ENCODE peak calls at places on chromosomes 12 and 14, in four cellular contexts. One of them, this sample, is unnamed.

GRCh38 chr12:94795520-94795919 is 145.2 kb upstream of the TMCC3 start:
- DNase-seq in IMR-90: peak; percentile 53
- DNase-seq in A549: peak; percentile 41
- DNase-seq in HepG2: no peak
- DNase-seq in this sample: no peak

GRCh38 chr12:131042848-131043245 is 89.1 kb downstream of the ADGRD1 start:
- DNase-seq in IMR-90: no peak
- DNase-seq in A549: no peak
- DNase-seq in HepG2: no peak
- DNase-seq in this sample: no peak

GRCh38 chr12:130977046-130977758 is 23.5 kb downstream of the ADGRD1 start:
- DNase-seq in IMR-90: no peak
- DNase-seq in HepG2: no peak
- DNase-seq in A549: no peak
- DNase-seq in this sample: no peak

GRCh38 chr14:90795744-90796143 is 20.5 kb downstream of the TTC7B start:
- DNase-seq in IMR-90: peak; percentile 93
- DNase-seq in HepG2: no peak
- DNase-seq in A549: no peak
- DNase-seq in this sample: no peak

GRCh38 chr12:58914457-58914856 is 5.8 kb downstream of the LRIG3 start:
- DNase-seq in A549: no peak
- DNase-seq in IMR-90: no peak
- DNase-seq in HepG2: no peak
- DNase-seq in this sample: no peak

GRCh38 chr14:68295316-68295816 is 475.8 kb downstream of the RAD51B start:
- DNase-seq in HepG2: peak; percentile 98
- DNase-seq in IMR-90: no peak
- DNase-seq in A549: no peak
- DNase-seq in this sample: peak; percentile 94

GRCh38 chr14:85250369-85250768 is 279.6 kb upstream of the FLRT2 start:
- DNase-seq in A549: no peak
- DNase-seq in IMR-90: no peak
- DNase-seq in HepG2: no peak
- DNase-seq in this sample: no peak

GRCh38 chr14:55071870-55072640 is 20.6 kb downstream of the MAPK1IP1L start:
- DNase-seq in IMR-90: peak; percentile 94
- DNase-seq in HepG2: no peak
- DNase-seq in A549: no peak
- DNase-seq in this sample: no peak

GRCh38 chr14:43476822-43477221 is 1030.3 kb downstream of the FSCB start:
- DNase-seq in IMR-90: no peak
- DNase-seq in HepG2: no peak
- DNase-seq in A549: no peak
- DNase-seq in this sample: no peak

GRCh38 chr12:113467154-113467513 is 4.5 kb downstream of the LHX5 start:
- DNase-seq in HepG2: no peak
- DNase-seq in IMR-90: no peak
- DNase-seq in A549: no peak
- DNase-seq in this sample: no peak

GRCh38 chr14:93031505-93032300 is 84.0 kb downstream of the ITPK1 start:
- DNase-seq in IMR-90: no peak
- DNase-seq in A549: no peak
- DNase-seq in HepG2: no peak
- DNase-seq in this sample: no peak

GRCh38 chr12:10395390-10395998 is 5.7 kb upstream of the KLRK1 start:
- DNase-seq in A549: peak; percentile 38
- DNase-seq in IMR-90: peak; percentile 71
- DNase-seq in HepG2: peak; percentile 85
- DNase-seq in this sample: no peak

GRCh38 chr12:95788637-95789036 is 1.9 kb downstream of the NTN4 start:
- DNase-seq in A549: no peak
- DNase-seq in HepG2: no peak
- DNase-seq in IMR-90: peak; percentile 68
- DNase-seq in this sample: no peak

GRCh38 chr12:108333898-108334699 is 5.0 kb downstream of the CMKLR1 start:
- DNase-seq in IMR-90: peak; percentile 15
- DNase-seq in HepG2: no peak
- DNase-seq in A549: no peak
- DNase-seq in this sample: no peak

GRCh38 chr12:49279706-49280159 is 14.9 kb downstream of the TUBA1C start:
- DNase-seq in A549: no peak
- DNase-seq in HepG2: peak; percentile 56
- DNase-seq in IMR-90: no peak
- DNase-seq in this sample: no peak

GRCh38 chr12:115661103-115661502 is 616.4 kb downstream of the MED13L start:
- DNase-seq in HepG2: no peak
- DNase-seq in IMR-90: no peak
- DNase-seq in A549: no peak
- DNase-seq in this sample: no peak

GRCh38 chr14:104708606-104709268 is 15.3 kb upstream of the ADSS1 start:
- DNase-seq in IMR-90: peak; percentile 39
- DNase-seq in A549: peak; percentile 91
- DNase-seq in HepG2: peak; percentile 35
- DNase-seq in this sample: peak; percentile 75

GRCh38 chr12:67394600-67394999 is 125.4 kb downstream of the CAND1 start:
- DNase-seq in A549: no peak
- DNase-seq in HepG2: no peak
- DNase-seq in IMR-90: peak; percentile 57
- DNase-seq in this sample: no peak

GRCh38 chr14:63782683-63783389 is 55.0 kb upstream of the SGPP1 start:
- DNase-seq in A549: no peak
- DNase-seq in IMR-90: no peak
- DNase-seq in HepG2: no peak
- DNase-seq in this sample: peak; percentile 20

GRCh38 chr14:101364503-101365328 is 196.6 kb upstream of the DIO3 start:
- DNase-seq in HepG2: no peak
- DNase-seq in IMR-90: no peak
- DNase-seq in A549: no peak
- DNase-seq in this sample: no peak

GRCh38 chr14:92717571-92718042 is 30.8 kb downstream of the LGMN start:
- DNase-seq in HepG2: no peak
- DNase-seq in A549: no peak
- DNase-seq in IMR-90: no peak
- DNase-seq in this sample: no peak

GRCh38 chr12:132764231-132764630 is 2.6 kb upstream of the ANKLE2 start:
- DNase-seq in HepG2: no peak
- DNase-seq in A549: no peak
- DNase-seq in IMR-90: no peak
- DNase-seq in this sample: no peak

GRCh38 chr12:108666326-108666995 is 32.8 kb upstream of the SELPLG start:
- DNase-seq in A549: no peak
- DNase-seq in HepG2: peak; percentile 76
- DNase-seq in IMR-90: peak; percentile 51
- DNase-seq in this sample: no peak

GRCh38 chr12:121537814-121538698 is 42.8 kb downstream of the KDM2B start:
- DNase-seq in A549: no peak
- DNase-seq in IMR-90: no peak
- DNase-seq in HepG2: no peak
- DNase-seq in this sample: no peak

GRCh38 chr14:72892103-72892878 is 1.6 kb downstream of the DPF3 start:
- DNase-seq in HepG2: no peak
- DNase-seq in A549: no peak
- DNase-seq in IMR-90: peak; percentile 43
- DNase-seq in this sample: no peak

GRCh38 chr12:23830210-23830609 is 119.3 kb downstream of the SOX5 start:
- DNase-seq in HepG2: no peak
- DNase-seq in A549: no peak
- DNase-seq in IMR-90: no peak
- DNase-seq in this sample: no peak

GRCh38 chr12:126337556-126337955 is 1272.3 kb downstream of the AACS start:
- DNase-seq in HepG2: no peak
- DNase-seq in IMR-90: no peak
- DNase-seq in A549: no peak
- DNase-seq in this sample: no peak

GRCh38 chr14:24098927-24099813 is 5.1 kb downstream of the PCK2 start:
- DNase-seq in IMR-90: no peak
- DNase-seq in HepG2: no peak
- DNase-seq in A549: no peak
- DNase-seq in this sample: no peak

GRCh38 chr14:94946244-94946643 is 176.3 kb upstream of the GSC start:
- DNase-seq in A549: no peak
- DNase-seq in IMR-90: no peak
- DNase-seq in HepG2: no peak
- DNase-seq in this sample: no peak

GRCh38 chr12:1234073-1234472 is 243.1 kb downstream of the ERC1 start:
- DNase-seq in HepG2: peak; percentile 2
- DNase-seq in IMR-90: peak; percentile 49
- DNase-seq in A549: no peak
- DNase-seq in this sample: peak; percentile 5

GRCh38 chr12:128057586-128057985 is 209.4 kb upstream of the TMEM132C start:
- DNase-seq in HepG2: no peak
- DNase-seq in IMR-90: no peak
- DNase-seq in A549: no peak
- DNase-seq in this sample: no peak

GRCh38 chr14:56664811-56665421 is 85.3 kb downstream of the TMEM260 start:
- DNase-seq in A549: no peak
- DNase-seq in HepG2: no peak
- DNase-seq in IMR-90: no peak
- DNase-seq in this sample: peak; percentile 16

GRCh38 chr12:124556896-124557501 is 10.4 kb downstream of the NCOR2 start:
- DNase-seq in IMR-90: no peak
- DNase-seq in HepG2: no peak
- DNase-seq in A549: no peak
- DNase-seq in this sample: no peak

GRCh38 chr12:73421832-73422231 is 1115.8 kb upstream of the ATXN7L3B start:
- DNase-seq in HepG2: no peak
- DNase-seq in IMR-90: no peak
- DNase-seq in A549: no peak
- DNase-seq in this sample: no peak

GRCh38 chr14:76699209-76699608 is 62.1 kb upstream of the VASH1 start:
- DNase-seq in HepG2: no peak
- DNase-seq in A549: no peak
- DNase-seq in IMR-90: no peak
- DNase-seq in this sample: no peak

GRCh38 chr14:34425095-34425851 is 36.8 kb downstream of the SPTSSA start:
- DNase-seq in IMR-90: no peak
- DNase-seq in A549: no peak
- DNase-seq in HepG2: peak; percentile 32
- DNase-seq in this sample: no peak

GRCh38 chr14:106491851-106492250 is 965.5 kb downstream of the TMEM121 start:
- DNase-seq in HepG2: no peak
- DNase-seq in A549: no peak
- DNase-seq in IMR-90: no peak
- DNase-seq in this sample: no peak

GRCh38 chr14:102903889-102904512 is 18.5 kb upstream of the AMN start:
- DNase-seq in IMR-90: no peak
- DNase-seq in HepG2: no peak
- DNase-seq in A549: no peak
- DNase-seq in this sample: no peak
- TF ChIP-seq MAZ in IMR-90: no peak
- TF ChIP-seq MAZ in HepG2: no peak
- TF ChIP-seq MAZ in A549: no peak
- TF ChIP-seq MAZ in this sample: no peak

GRCh38 chr14:65159281-65160062 is 57.2 kb upstream of the MAX start:
- DNase-seq in HepG2: no peak
- DNase-seq in A549: no peak
- DNase-seq in IMR-90: no peak
- DNase-seq in this sample: no peak

GRCh38 chr14:65153101-65153500 is 50.8 kb upstream of the MAX start:
- DNase-seq in IMR-90: no peak
- DNase-seq in A549: no peak
- DNase-seq in HepG2: no peak
- DNase-seq in this sample: no peak

GRCh38 chr14:65160091-65160490 is 57.8 kb upstream of the MAX start:
- DNase-seq in HepG2: no peak
- DNase-seq in IMR-90: no peak
- DNase-seq in A549: no peak
- DNase-seq in this sample: no peak

GRCh38 chr14:65151329-65152010 is 49.2 kb upstream of the MAX start:
- DNase-seq in HepG2: no peak
- DNase-seq in A549: no peak
- DNase-seq in IMR-90: no peak
- DNase-seq in this sample: no peak

GRCh38 chr14:65156568-65157366 is 54.5 kb upstream of the MAX start:
- DNase-seq in IMR-90: peak; percentile 78
- DNase-seq in HepG2: no peak
- DNase-seq in A549: no peak
- DNase-seq in this sample: no peak
- TF ChIP-seq MAZ in IMR-90: no peak
- TF ChIP-seq MAZ in HepG2: no peak
- TF ChIP-seq MAZ in A549: no peak
- TF ChIP-seq MAZ in this sample: no peak

DNA sequence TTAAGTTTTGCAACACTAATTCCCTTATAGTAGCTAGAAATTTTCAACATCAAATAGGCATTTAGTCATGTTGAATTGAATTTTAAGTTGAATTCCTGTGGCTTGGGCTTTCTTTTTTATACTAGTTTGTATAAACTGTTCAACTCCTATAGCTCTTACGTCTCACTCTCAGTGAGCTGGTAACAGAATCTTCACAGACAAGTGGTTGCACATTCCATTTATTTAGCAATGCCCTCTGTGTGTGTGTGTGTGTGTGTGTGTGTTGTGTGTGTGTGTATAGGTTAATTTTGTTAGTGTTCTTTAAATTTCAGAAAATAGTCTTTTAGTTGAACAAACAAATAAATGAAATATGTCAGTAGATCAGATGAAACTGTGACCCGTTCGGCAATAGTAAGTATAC is 425.0 kb downstream of the NPAS3 start:
- DNase-seq in HepG2: no peak
- DNase-seq in A549: no peak
- DNase-seq in IMR-90: no peak
- DNase-seq in this sample: no peak
- TF ChIP-seq MAZ in HepG2: no peak
- TF ChIP-seq MAZ in A549: no peak
- TF ChIP-seq MAZ in IMR-90: no peak
- TF ChIP-seq MAZ in this sample: no peak

GRCh38 chr14:99314623-99315022 is 42.6 kb upstream of the BCL11B start:
- DNase-seq in HepG2: no peak
- DNase-seq in A549: no peak
- DNase-seq in IMR-90: no peak
- DNase-seq in this sample: no peak

GRCh38 chr14:99316281-99317163 is 44.5 kb upstream of the BCL11B start:
- DNase-seq in HepG2: peak; percentile 92
- DNase-seq in IMR-90: no peak
- DNase-seq in A549: peak; percentile 73
- DNase-seq in this sample: no peak

GRCh38 chr14:99313234-99313633 is 41.2 kb upstream of the BCL11B start:
- DNase-seq in IMR-90: no peak
- DNase-seq in HepG2: no peak
- DNase-seq in A549: no peak
- DNase-seq in this sample: no peak

GRCh38 chr14:99317231-99318090 is 45.5 kb upstream of the BCL11B start:
- DNase-seq in IMR-90: no peak
- DNase-seq in A549: no peak
- DNase-seq in HepG2: no peak
- DNase-seq in this sample: no peak

DNA sequence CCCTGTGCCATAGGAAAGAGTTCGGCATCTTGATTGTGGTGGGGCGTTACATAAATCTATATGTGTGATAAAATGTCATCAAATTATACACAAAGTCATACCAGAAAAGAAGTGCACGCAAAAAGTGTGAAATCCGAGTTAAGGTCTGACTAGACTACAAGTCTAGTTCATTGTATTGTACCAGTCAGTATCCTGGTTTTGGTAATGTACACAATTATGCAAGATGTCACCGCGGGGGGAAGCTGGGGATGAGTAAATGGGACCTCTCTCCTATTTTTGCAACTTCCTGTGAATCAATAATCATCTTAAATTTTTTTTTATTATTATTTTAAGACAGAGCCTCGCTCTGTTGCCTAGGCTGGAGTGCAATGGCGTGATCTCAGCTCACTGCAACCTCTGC is 43.2 kb upstream of the BCL11B start:
- DNase-seq in IMR-90: no peak
- DNase-seq in HepG2: peak; percentile 38
- DNase-seq in A549: no peak
- DNase-seq in this sample: no peak
- TF ChIP-seq MAZ in IMR-90: no peak
- TF ChIP-seq MAZ in HepG2: no peak
- TF ChIP-seq MAZ in A549: no peak
- TF ChIP-seq MAZ in this sample: no peak